ENCODE peak calls at places on chromosomes 3 and 15, in five cellular contexts. F is lower leg skin; L is breast epithelium; J is neural crest cell; H is CD4-positive, alpha-beta T cell. T is an unnamed sample.

GRCh38 chr3:81279481-81280273 is 481.8 kb downstream of the GBE1 start:
- DNase-seq in F (no peak), L (no peak), J (no peak), H (no peak), T (peak)

GRCh38 chr3:98645039-98645438 is 51.6 kb upstream of the CPOX start:
- DNase-seq in F (peak), L (peak), J (no peak), H (no peak), T (no peak)

GRCh38 chr15:61764141-61764540 is 296.1 kb downstream of the VPS13C start:
- DNase-seq in F (no peak), L (no peak), J (no peak), H (no peak), T (no peak)

GRCh38 chr3:11718582-11719405 is 75.1 kb upstream of the VGLL4 start:
- DNase-seq in F (peak), L (peak), J (peak), H (peak), T (peak)

GRCh38 chr3:21694506-21694905 is 56.5 kb downstream of the ZNF385D start:
- DNase-seq in F (no peak), L (no peak), J (no peak), H (no peak), T (no peak)

GRCh38 chr3:46982581-46982980 is 3.1 kb downstream of the NBEAL2 start:
- DNase-seq in F (no peak), L (no peak), J (no peak), H (no peak), T (no peak)

GRCh38 chr3:15903776-15904720 is 106.3 kb upstream of the ANKRD28 start:
- DNase-seq in F (no peak), L (no peak), J (no peak), H (no peak), T (no peak)

GRCh38 chr3:88141458-88142083 is 8.2 kb upstream of the C3orf38 start:
- DNase-seq in F (no peak), L (no peak), J (no peak), H (no peak), T (peak)

GRCh38 chr3:177335728-177336127 is 138.4 kb upstream of the TBL1XR1 start:
- DNase-seq in F (no peak), L (no peak), J (no peak), H (no peak), T (peak)

GRCh38 chr15:74176262-74177208 is 3.0 kb downstream of the ISLR start:
- DNase-seq in F (no peak), L (peak), J (no peak), H (no peak), T (peak)

GRCh38 chr3:197520311-197521276 is 35.2 kb downstream of the BDH1 start:
- DNase-seq in F (no peak), L (no peak), J (no peak), H (no peak), T (peak)

GRCh38 chr15:28992340-28992864 is 106.6 kb downstream of the APBA2 start:
- DNase-seq in F (no peak), L (no peak), J (no peak), H (no peak), T (no peak)

GRCh38 chr3:128786434-128787020 is 60.5 kb downstream of the RAB7A start:
- DNase-seq in F (no peak), L (no peak), J (no peak), H (no peak), T (no peak)

GRCh38 chr3:196609815-196610515 is 29.5 kb upstream of the NRROS start:
- DNase-seq in F (no peak), L (no peak), J (no peak), H (no peak), T (no peak)

GRCh38 chr3:55899887-55900286 is 412.8 kb upstream of the WNT5A start:
- DNase-seq in F (no peak), L (no peak), J (no peak), H (no peak), T (no peak)

GRCh38 chr3:185162634-185163033 is 9.8 kb upstream of the C3orf70 start:
- DNase-seq in F (no peak), L (no peak), J (no peak), H (no peak), T (no peak)

GRCh38 chr3:163033652-163034051 is 1537.0 kb downstream of the OTOL1 start:
- DNase-seq in F (no peak), L (no peak), J (no peak), H (no peak), T (no peak)

GRCh38 chr15:64386291-64386690 is 1.3 kb upstream of the TRIP4 start:
- DNase-seq in F (no peak), L (no peak), J (no peak), H (no peak), T (no peak)

GRCh38 chr3:119530418-119530817 is 29.0 kb downstream of the CD80 start:
- DNase-seq in F (no peak), L (no peak), J (no peak), H (no peak), T (no peak)

GRCh38 chr15:73956276-73957086 is 30.2 kb downstream of the LOXL1 start:
- DNase-seq in F (no peak), L (no peak), J (no peak), H (no peak), T (peak)

GRCh38 chr3:171374661-171375285 is 85.4 kb downstream of the TNIK start:
- DNase-seq in F (no peak), L (no peak), J (no peak), H (no peak), T (peak)

DNA sequence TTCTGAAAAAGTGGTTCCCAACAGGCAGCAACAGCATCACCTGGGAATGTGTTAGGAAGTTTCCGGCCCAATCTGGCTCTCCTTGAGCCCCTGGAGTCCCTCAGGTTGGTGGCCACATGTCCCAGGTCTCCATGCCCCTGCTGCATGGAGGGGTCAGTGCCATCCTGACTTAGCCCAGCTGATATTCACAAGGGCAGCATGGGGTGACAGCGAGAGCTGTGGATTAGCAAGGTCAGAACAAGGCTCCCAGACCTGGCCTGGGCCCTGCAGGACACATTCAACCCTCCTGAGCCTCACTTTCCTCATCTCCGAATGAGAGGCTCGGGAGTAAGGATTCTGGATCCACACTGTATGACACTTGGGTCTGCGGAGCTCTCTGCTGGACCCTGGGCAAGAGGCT is 243.8 kb upstream of the TLE3 start:
- DNase-seq in F (peak), L (peak), J (no peak), H (no peak), T (no peak)
- TF ChIP-seq CTCF in F (no peak), L (no peak), J (no peak), H (no peak), T (no peak)

DNA sequence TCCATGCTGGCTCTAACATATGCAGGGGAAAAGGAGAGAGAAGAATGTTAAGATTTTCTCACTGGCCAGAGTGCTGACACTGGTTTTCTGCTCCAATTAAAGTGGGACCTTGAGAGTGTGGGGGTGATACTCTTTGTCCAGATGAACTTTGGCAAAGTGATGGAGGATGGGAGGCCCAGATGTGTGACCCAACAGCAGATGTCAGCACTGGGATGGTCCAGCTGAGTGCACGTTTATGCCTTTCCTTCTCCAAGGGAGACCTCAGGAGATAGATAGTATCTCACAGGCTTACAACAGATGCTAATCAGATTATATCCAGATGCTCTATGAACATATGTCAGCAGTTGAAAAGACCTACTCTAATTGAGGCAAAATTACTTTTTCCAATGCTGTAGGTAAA is 50.1 kb upstream of the PSMD6 start:
- DNase-seq in F (no peak), L (no peak), J (no peak), H (no peak), T (peak)
- TF ChIP-seq CTCF in F (no peak), L (no peak), J (no peak), H (no peak), T (peak)

DNA sequence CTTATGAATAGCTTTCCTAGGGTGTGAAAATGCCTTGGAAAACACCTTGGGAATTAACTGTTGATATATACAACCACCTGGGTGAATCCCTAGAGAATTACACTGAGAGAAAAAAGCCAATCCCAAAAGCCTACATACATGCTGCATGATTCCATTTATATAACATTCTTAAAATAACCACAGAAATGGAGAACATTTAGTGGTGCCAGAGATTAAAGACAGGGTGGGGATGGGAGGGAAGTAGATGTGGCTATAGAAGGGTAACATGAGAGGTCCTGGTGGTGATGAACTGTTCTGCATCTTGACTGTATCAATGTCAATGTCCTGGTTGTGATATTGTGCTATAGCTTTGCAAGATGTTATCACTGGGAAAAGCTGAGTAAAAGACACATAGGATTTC is 291.0 kb downstream of the CLSTN2 start:
- DNase-seq in F (no peak), L (no peak), J (no peak), H (no peak), T (no peak)
- TF ChIP-seq CTCF in F (no peak), L (no peak), J (no peak), H (no peak), T (no peak)

GRCh38 chr3:187256217-187256616 is 35.3 kb downstream of the MASP1 start:
- DNase-seq in F (no peak), L (no peak), J (no peak), H (no peak), T (no peak)
- TF ChIP-seq CTCF in F (no peak), L (no peak), J (no peak), H (no peak), T (peak)

GRCh38 chr3:149971403-149972075 is 844 bp upstream of the PFN2 start:
- DNase-seq in F (peak), L (peak), J (no peak), H (no peak), T (peak)

GRCh38 chr3:149969945-149970715 is 565 bp downstream of the PFN2 start:
- DNase-seq in F (peak), L (peak), J (peak), H (peak), T (peak)

GRCh38 chr3:149970716-149971402 is at the start of gene PFN2:
- DNase-seq in F (no peak), L (peak), J (peak), H (peak), T (peak)

GRCh38 chr3:149977391-149977790 is 6.7 kb upstream of the PFN2 start:
- DNase-seq in F (no peak), L (no peak), J (no peak), H (no peak), T (peak)

GRCh38 chr3:149975919-149976318 is 5.2 kb upstream of the PFN2 start:
- DNase-seq in F (no peak), L (no peak), J (no peak), H (no peak), T (no peak)
- TF ChIP-seq CTCF in F (no peak), L (no peak), J (no peak), H (no peak), T (no peak)